ENCODE peak calls at places on chromosomes 1 and 21, in six cellular contexts. One of them, this sample, is unnamed.

GRCh38 chr21:39392981-39393380 is 44.1 kb upstream of the HMGN1 start:
- DNase-seq in cardiac muscle cell: no peak
- DNase-seq in MM.1S: no peak
- DNase-seq in ovary: no peak
- DNase-seq in prostate gland: no peak
- DNase-seq in heart right ventricle: no peak
- DNase-seq in this sample: no peak

GRCh38 chr1:24965571-24965930 is 35.5 kb upstream of the RUNX3 start:
- DNase-seq in MM.1S: no peak
- DNase-seq in heart right ventricle: no peak
- DNase-seq in cardiac muscle cell: no peak
- DNase-seq in prostate gland: no peak
- DNase-seq in ovary: no peak
- DNase-seq in this sample: no peak

GRCh38 chr1:117826551-117827078 is 102.8 kb downstream of the GDAP2 start:
- DNase-seq in heart right ventricle: peak; percentile 27
- DNase-seq in prostate gland: no peak
- DNase-seq in ovary: peak; percentile 44
- DNase-seq in MM.1S: no peak
- DNase-seq in cardiac muscle cell: peak; percentile 69
- DNase-seq in this sample: no peak

GRCh38 chr21:46298083-46298412 is 11.9 kb downstream of the YBEY start:
- DNase-seq in heart right ventricle: no peak
- DNase-seq in prostate gland: no peak
- DNase-seq in cardiac muscle cell: no peak
- DNase-seq in ovary: no peak
- DNase-seq in MM.1S: no peak
- DNase-seq in this sample: no peak

GRCh38 chr1:207745285-207745684 is 6.6 kb upstream of the CD46 start:
- DNase-seq in prostate gland: no peak
- DNase-seq in cardiac muscle cell: peak; percentile 52
- DNase-seq in MM.1S: no peak
- DNase-seq in ovary: no peak
- DNase-seq in heart right ventricle: no peak
- DNase-seq in this sample: no peak

GRCh38 chr1:245742891-245743290 is 588.1 kb downstream of the KIF26B start:
- DNase-seq in cardiac muscle cell: no peak
- DNase-seq in MM.1S: no peak
- DNase-seq in prostate gland: no peak
- DNase-seq in ovary: no peak
- DNase-seq in heart right ventricle: no peak
- DNase-seq in this sample: no peak

GRCh38 chr1:244989813-244990212 is 125.5 kb upstream of the HNRNPU start:
- DNase-seq in MM.1S: no peak
- DNase-seq in heart right ventricle: no peak
- DNase-seq in cardiac muscle cell: no peak
- DNase-seq in ovary: no peak
- DNase-seq in prostate gland: no peak
- DNase-seq in this sample: no peak

GRCh38 chr1:169044296-169044695 is 62.2 kb upstream of the ATP1B1 start:
- DNase-seq in heart right ventricle: no peak
- DNase-seq in MM.1S: peak; percentile 81
- DNase-seq in cardiac muscle cell: no peak
- DNase-seq in prostate gland: no peak
- DNase-seq in ovary: no peak
- DNase-seq in this sample: no peak

GRCh38 chr1:41846595-41846994 is 72.1 kb downstream of the HIVEP3 start:
- DNase-seq in ovary: no peak
- DNase-seq in MM.1S: no peak
- DNase-seq in cardiac muscle cell: peak; percentile 34
- DNase-seq in heart right ventricle: no peak
- DNase-seq in prostate gland: no peak
- DNase-seq in this sample: no peak

GRCh38 chr1:214019499-214019898 is 31.7 kb downstream of the PROX1 start:
- DNase-seq in MM.1S: no peak
- DNase-seq in prostate gland: no peak
- DNase-seq in heart right ventricle: no peak
- DNase-seq in ovary: no peak
- DNase-seq in cardiac muscle cell: no peak
- DNase-seq in this sample: no peak

GRCh38 chr1:202664083-202664482 is 46.2 kb downstream of the SYT2 start:
- DNase-seq in MM.1S: no peak
- DNase-seq in cardiac muscle cell: no peak
- DNase-seq in prostate gland: no peak
- DNase-seq in ovary: no peak
- DNase-seq in heart right ventricle: no peak
- DNase-seq in this sample: no peak

GRCh38 chr1:62906428-62906886 is 122.5 kb downstream of the ATG4C start:
- DNase-seq in MM.1S: no peak
- DNase-seq in cardiac muscle cell: peak; percentile 34
- DNase-seq in prostate gland: no peak
- DNase-seq in ovary: no peak
- DNase-seq in heart right ventricle: no peak
- DNase-seq in this sample: peak; percentile 61

GRCh38 chr1:109253803-109254620 is 4.7 kb downstream of the CELSR2 start:
- DNase-seq in heart right ventricle: no peak
- DNase-seq in ovary: no peak
- DNase-seq in prostate gland: no peak
- DNase-seq in MM.1S: no peak
- DNase-seq in cardiac muscle cell: peak; percentile 35
- DNase-seq in this sample: no peak

GRCh38 chr21:41615613-41616012 is 107.7 kb upstream of the TMPRSS2 start:
- DNase-seq in cardiac muscle cell: peak; percentile 98
- DNase-seq in prostate gland: peak; percentile 58
- DNase-seq in MM.1S: no peak
- DNase-seq in ovary: no peak
- DNase-seq in heart right ventricle: no peak
- DNase-seq in this sample: no peak

GRCh38 chr1:76867342-76868130 is at the start of gene ST6GALNAC5:
- DNase-seq in ovary: peak; percentile 44
- DNase-seq in heart right ventricle: no peak
- DNase-seq in MM.1S: no peak
- DNase-seq in prostate gland: no peak
- DNase-seq in cardiac muscle cell: peak; percentile 48
- DNase-seq in this sample: no peak

GRCh38 chr1:239914827-239915231 is 176.9 kb upstream of the FMN2 start:
- DNase-seq in ovary: no peak
- DNase-seq in heart right ventricle: no peak
- DNase-seq in MM.1S: peak; percentile 90
- DNase-seq in prostate gland: no peak
- DNase-seq in cardiac muscle cell: peak; percentile 9
- DNase-seq in this sample: no peak

GRCh38 chr1:3770047-3770765 is 2.3 kb upstream of the SMIM1 start:
- DNase-seq in MM.1S: no peak
- DNase-seq in ovary: peak; percentile 37
- DNase-seq in cardiac muscle cell: no peak
- DNase-seq in prostate gland: no peak
- DNase-seq in heart right ventricle: no peak
- DNase-seq in this sample: no peak

GRCh38 chr1:203891950-203892349 is 30.6 kb downstream of the SNRPE start:
- DNase-seq in cardiac muscle cell: peak; percentile 62
- DNase-seq in MM.1S: no peak
- DNase-seq in prostate gland: no peak
- DNase-seq in ovary: no peak
- DNase-seq in heart right ventricle: no peak
- DNase-seq in this sample: no peak

GRCh38 chr21:14911351-14911750 is 153.4 kb downstream of the NRIP1 start:
- DNase-seq in ovary: no peak
- DNase-seq in MM.1S: no peak
- DNase-seq in cardiac muscle cell: no peak
- DNase-seq in heart right ventricle: no peak
- DNase-seq in prostate gland: no peak
- DNase-seq in this sample: no peak

GRCh38 chr1:89615676-89616598 is 17.0 kb upstream of the LRRC8C start:
- DNase-seq in cardiac muscle cell: no peak
- DNase-seq in ovary: no peak
- DNase-seq in heart right ventricle: no peak
- DNase-seq in MM.1S: peak; percentile 30
- DNase-seq in prostate gland: no peak
- DNase-seq in this sample: peak; percentile 68

GRCh38 chr1:44322367-44322766 is 32.7 kb downstream of the ERI3 start:
- DNase-seq in ovary: no peak
- DNase-seq in cardiac muscle cell: no peak
- DNase-seq in MM.1S: no peak
- DNase-seq in heart right ventricle: no peak
- DNase-seq in prostate gland: no peak
- DNase-seq in this sample: no peak

GRCh38 chr1:167627615-167627864 is 2.5 kb upstream of the RCSD1 start:
- DNase-seq in heart right ventricle: no peak
- DNase-seq in prostate gland: no peak
- DNase-seq in MM.1S: no peak
- DNase-seq in ovary: no peak
- DNase-seq in cardiac muscle cell: no peak
- DNase-seq in this sample: no peak

GRCh38 chr1:167627865-167628641 is 2.0 kb upstream of the RCSD1 start:
- DNase-seq in heart right ventricle: no peak
- DNase-seq in cardiac muscle cell: no peak
- DNase-seq in prostate gland: no peak
- DNase-seq in MM.1S: peak; percentile 99
- DNase-seq in ovary: no peak
- DNase-seq in this sample: peak; percentile 85

GRCh38 chr1:167630568-167631385 is 745 bp downstream of the RCSD1 start:
- DNase-seq in MM.1S: peak; percentile 90
- DNase-seq in prostate gland: no peak
- DNase-seq in cardiac muscle cell: no peak
- DNase-seq in ovary: no peak
- DNase-seq in heart right ventricle: no peak
- DNase-seq in this sample: peak; percentile 68

GRCh38 chr1:167629681-167630567 is at the start of gene RCSD1:
- DNase-seq in MM.1S: peak; percentile 82
- DNase-seq in heart right ventricle: peak; percentile 74
- DNase-seq in prostate gland: no peak
- DNase-seq in cardiac muscle cell: no peak
- DNase-seq in ovary: no peak
- DNase-seq in this sample: peak; percentile 87

DNA sequence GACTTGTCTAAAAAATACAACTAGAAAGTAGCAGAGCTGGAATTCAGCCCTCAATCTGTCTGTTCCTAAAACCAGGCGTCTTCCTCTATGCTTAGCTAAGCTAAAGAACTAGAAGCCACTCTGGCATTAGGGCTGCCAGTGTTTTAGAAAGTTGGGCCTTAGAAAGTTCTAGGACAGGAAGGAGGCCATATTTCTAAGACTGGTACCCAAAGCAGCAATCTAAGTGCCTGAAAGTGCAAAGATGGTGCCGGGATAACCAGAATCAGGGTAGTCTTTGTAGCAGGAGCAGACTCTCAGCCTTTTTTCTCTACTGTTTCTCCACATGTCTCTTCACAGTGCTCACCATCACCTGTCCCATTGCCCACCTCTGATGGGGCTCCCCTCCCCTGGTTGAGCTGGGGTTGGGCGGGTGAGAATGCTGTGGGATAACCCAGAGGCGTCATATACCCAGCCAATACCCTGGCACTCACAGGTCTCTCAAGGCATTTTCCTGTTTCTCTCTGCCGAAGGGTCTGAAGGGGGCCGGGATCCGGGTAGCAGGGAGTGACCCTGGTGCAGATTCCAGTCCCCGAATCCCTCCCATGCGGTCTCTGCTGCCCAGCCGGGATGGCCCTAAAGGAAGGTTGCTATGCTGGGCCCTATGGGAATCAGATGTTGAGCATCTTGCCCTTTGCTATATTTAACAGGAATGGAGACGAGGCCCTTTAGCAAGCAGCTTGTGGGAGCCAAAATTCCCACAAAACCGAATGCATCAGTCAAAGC is 1.1 kb upstream of the RCSD1 start:
- DNase-seq in MM.1S: no peak
- DNase-seq in heart right ventricle: no peak
- DNase-seq in cardiac muscle cell: no peak
- DNase-seq in prostate gland: no peak
- DNase-seq in ovary: no peak
- DNase-seq in this sample: peak; percentile 57
- H3K4me1 ChIP-seq in MM.1S: peaks cover 54% of the 10 kb centered on the region
- H3K4me1 ChIP-seq in heart right ventricle: peaks cover 54% of the 10 kb centered on the region
- H3K4me1 ChIP-seq in cardiac muscle cell: peaks cover 42% of the 10 kb centered on the region
- H3K4me1 ChIP-seq in prostate gland: no peaks in the 10 kb centered on the region
- H3K4me1 ChIP-seq in ovary: no peaks in the 10 kb centered on the region
- H3K4me1 ChIP-seq in this sample: peaks cover 73% of the 10 kb centered on the region

GRCh38 chr1:178536329-178536728 is 23.4 kb downstream of the TEX35 start:
- DNase-seq in ovary: no peak
- DNase-seq in prostate gland: no peak
- DNase-seq in MM.1S: no peak
- DNase-seq in heart right ventricle: no peak
- DNase-seq in cardiac muscle cell: no peak
- DNase-seq in this sample: no peak
- H3K4me1 ChIP-seq in ovary: peaks cover 4% of the 10 kb centered on the region
- H3K4me1 ChIP-seq in prostate gland: no peaks in the 10 kb centered on the region
- H3K4me1 ChIP-seq in MM.1S: peaks cover 3% of the 10 kb centered on the region
- H3K4me1 ChIP-seq in heart right ventricle: peaks cover 23% of the 10 kb centered on the region
- H3K4me1 ChIP-seq in cardiac muscle cell: no peaks in the 10 kb centered on the region
- H3K4me1 ChIP-seq in this sample: peaks cover 33% of the 10 kb centered on the region

DNA sequence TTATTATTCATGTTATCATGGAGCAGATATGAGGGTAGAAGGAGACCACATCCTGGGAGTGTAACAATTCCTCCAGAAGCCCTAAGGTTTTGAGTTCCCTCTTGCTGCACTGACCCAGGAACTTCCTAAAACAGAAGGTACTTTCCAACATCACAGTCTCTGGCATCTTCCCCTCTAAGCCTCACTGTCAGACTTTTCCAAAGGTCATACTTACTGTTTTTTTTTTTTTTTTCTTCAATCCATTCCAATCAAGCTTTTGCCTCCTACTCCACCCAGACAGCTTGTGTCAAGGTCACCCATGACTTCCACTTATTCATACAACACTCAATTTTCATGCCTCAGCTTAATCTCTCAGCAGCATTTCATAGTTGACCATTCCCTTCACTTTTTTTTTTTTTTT is 18.4 kb upstream of the UQCRHL start:
- DNase-seq in prostate gland: no peak
- DNase-seq in cardiac muscle cell: peak; percentile 59
- DNase-seq in MM.1S: no peak
- DNase-seq in ovary: no peak
- DNase-seq in heart right ventricle: no peak
- DNase-seq in this sample: no peak
- H3K4me1 ChIP-seq in prostate gland: no peaks in the 10 kb centered on the region
- H3K4me1 ChIP-seq in cardiac muscle cell: no peaks in the 10 kb centered on the region
- H3K4me1 ChIP-seq in MM.1S: no peaks in the 10 kb centered on the region
- H3K4me1 ChIP-seq in ovary: peaks cover 7% of the 10 kb centered on the region
- H3K4me1 ChIP-seq in heart right ventricle: no peaks in the 10 kb centered on the region
- H3K4me1 ChIP-seq in this sample: peaks cover 3% of the 10 kb centered on the region

GRCh38 chr1:6904476-6905170 is 119.4 kb downstream of the CAMTA1 start:
- DNase-seq in cardiac muscle cell: peak; percentile 37
- DNase-seq in ovary: no peak
- DNase-seq in heart right ventricle: no peak
- DNase-seq in MM.1S: no peak
- DNase-seq in prostate gland: no peak
- DNase-seq in this sample: no peak

GRCh38 chr1:6907676-6908434 is 122.6 kb downstream of the CAMTA1 start:
- DNase-seq in heart right ventricle: no peak
- DNase-seq in cardiac muscle cell: no peak
- DNase-seq in MM.1S: no peak
- DNase-seq in ovary: no peak
- DNase-seq in prostate gland: no peak
- DNase-seq in this sample: no peak

GRCh38 chr1:6905790-6906189 is 120.5 kb downstream of the CAMTA1 start:
- DNase-seq in heart right ventricle: no peak
- DNase-seq in prostate gland: no peak
- DNase-seq in cardiac muscle cell: no peak
- DNase-seq in ovary: no peak
- DNase-seq in MM.1S: no peak
- DNase-seq in this sample: no peak

GRCh38 chr1:6907201-6907600 is 121.9 kb downstream of the CAMTA1 start:
- DNase-seq in ovary: peak; percentile 58
- DNase-seq in cardiac muscle cell: no peak
- DNase-seq in prostate gland: no peak
- DNase-seq in heart right ventricle: no peak
- DNase-seq in MM.1S: no peak
- DNase-seq in this sample: no peak

GRCh38 chr1:6906783-6907182 is 121.5 kb downstream of the CAMTA1 start:
- DNase-seq in prostate gland: no peak
- DNase-seq in cardiac muscle cell: no peak
- DNase-seq in ovary: no peak
- DNase-seq in MM.1S: no peak
- DNase-seq in heart right ventricle: no peak
- DNase-seq in this sample: peak; percentile 57
- H3K4me1 ChIP-seq in prostate gland: no peaks in the 10 kb centered on the region
- H3K4me1 ChIP-seq in cardiac muscle cell: peaks cover 8% of the 10 kb centered on the region
- H3K4me1 ChIP-seq in ovary: peaks cover 11% of the 10 kb centered on the region
- H3K4me1 ChIP-seq in MM.1S: peaks cover 22% of the 10 kb centered on the region
- H3K4me1 ChIP-seq in heart right ventricle: no peaks in the 10 kb centered on the region
- H3K4me1 ChIP-seq in this sample: peaks cover 21% of the 10 kb centered on the region

This sample was measured in Karpas-422.